ENCODE peak calls at places on chromosomes 3 and 15, in four cellular contexts. V, T, H and Y are unnamed samples.

GRCh38 chr3:177751770-177752169 is 554.5 kb upstream of the TBL1XR1 start:
- DNase-seq in V (no peak), T (no peak), H (no peak), Y (no peak)

GRCh38 chr15:42141795-42142667 is 14.4 kb downstream of the PLA2G4F start:
- DNase-seq in V (no peak), T (no peak), H (no peak), Y (no peak)

GRCh38 chr3:147377412-147378185 is 28.7 kb downstream of the ZIC4 start:
- DNase-seq in V (no peak), T (no peak), H (no peak), Y (no peak)

GRCh38 chr15:82543155-82543554 is 2.9 kb upstream of the RPS17 start:
- DNase-seq in V (no peak), T (peak), H (no peak), Y (no peak)

GRCh38 chr3:59131016-59131771 is 81.4 kb upstream of the CFAP20DC start:
- DNase-seq in V (no peak), T (no peak), H (no peak), Y (no peak)

GRCh38 chr3:123096701-123097100 is 29.9 kb downstream of the PDIA5 start:
- DNase-seq in V (no peak), T (peak), H (no peak), Y (no peak)

GRCh38 chr3:62159693-62160092 is 213.7 kb downstream of the FEZF2 start:
- DNase-seq in V (no peak), T (peak), H (no peak), Y (no peak)

GRCh38 chr3:17928502-17929145 is 186.2 kb upstream of the TBC1D5 start:
- DNase-seq in V (no peak), T (no peak), H (no peak), Y (no peak)

GRCh38 chr3:16789344-16790100 is 95.2 kb upstream of the PLCL2 start:
- DNase-seq in V (no peak), T (no peak), H (no peak), Y (no peak)

GRCh38 chr15:94164202-94164807 is 67.1 kb upstream of the MCTP2 start:
- DNase-seq in V (peak), T (peak), H (peak), Y (peak)

GRCh38 chr15:83914906-83915305 is 261.0 kb downstream of the ADAMTSL3 start:
- DNase-seq in V (no peak), T (no peak), H (no peak), Y (no peak)

GRCh38 chr3:28240440-28240839 is 979 bp upstream of the CMC1 start:
- DNase-seq in V (peak), T (no peak), H (no peak), Y (no peak)

GRCh38 chr15:90074023-90074422 is 28.2 kb downstream of the IDH2 start:
- DNase-seq in V (no peak), T (no peak), H (no peak), Y (no peak)

GRCh38 chr3:116288480-116288879 is 156.8 kb downstream of the LSAMP start:
- DNase-seq in V (no peak), T (peak), H (no peak), Y (no peak)

GRCh38 chr3:136671921-136672320 is 80.3 kb downstream of the STAG1 start:
- DNase-seq in V (no peak), T (peak), H (peak), Y (no peak)

GRCh38 chr3:147422226-147422933 is 13.2 kb downstream of the ZIC1 start:
- DNase-seq in V (no peak), T (no peak), H (no peak), Y (no peak)

GRCh38 chr15:21262851-21263400 is 177.4 kb downstream of the POTEB3 start:
- DNase-seq in V (no peak), T (no peak), H (peak), Y (peak)

GRCh38 chr3:177484206-177484605 is 286.9 kb upstream of the TBL1XR1 start:
- DNase-seq in V (no peak), T (no peak), H (no peak), Y (no peak)

GRCh38 chr3:188298585-188298984 is 144.6 kb downstream of the LPP start:
- DNase-seq in V (no peak), T (no peak), H (no peak), Y (no peak)

GRCh38 chr3:64242435-64242834 is 17.2 kb upstream of the PRICKLE2 start:
- DNase-seq in V (peak), T (no peak), H (no peak), Y (no peak)

GRCh38 chr3:25472153-25472552 is 44.1 kb downstream of the RARB start:
- DNase-seq in V (no peak), T (no peak), H (no peak), Y (peak)

GRCh38 chr3:139119331-139120025 is 74.8 kb upstream of the PRR23C start:
- DNase-seq in V (no peak), T (no peak), H (no peak), Y (no peak)

GRCh38 chr3:13016083-13016725 is 57.0 kb downstream of the IQSEC1 start:
- DNase-seq in V (no peak), T (no peak), H (no peak), Y (no peak)

GRCh38 chr3:8984081-8984480 is 20.8 kb upstream of the RAD18 start:
- DNase-seq in V (no peak), T (no peak), H (no peak), Y (no peak)

GRCh38 chr15:91104111-91104510 is 4.1 kb downstream of the SV2B start:
- DNase-seq in V (no peak), T (no peak), H (no peak), Y (no peak)

GRCh38 chr3:117322866-117323265 is 613.3 kb downstream of the TUSC7 start:
- DNase-seq in V (no peak), T (peak), H (peak), Y (no peak)

GRCh38 chr3:78140274-78140673 is 1100.4 kb downstream of the ROBO2 start:
- DNase-seq in V (no peak), T (peak), H (no peak), Y (no peak)

GRCh38 chr15:52193321-52193720 is 2.1 kb upstream of the GNB5 start:
- DNase-seq in V (no peak), T (no peak), H (no peak), Y (no peak)

DNA sequence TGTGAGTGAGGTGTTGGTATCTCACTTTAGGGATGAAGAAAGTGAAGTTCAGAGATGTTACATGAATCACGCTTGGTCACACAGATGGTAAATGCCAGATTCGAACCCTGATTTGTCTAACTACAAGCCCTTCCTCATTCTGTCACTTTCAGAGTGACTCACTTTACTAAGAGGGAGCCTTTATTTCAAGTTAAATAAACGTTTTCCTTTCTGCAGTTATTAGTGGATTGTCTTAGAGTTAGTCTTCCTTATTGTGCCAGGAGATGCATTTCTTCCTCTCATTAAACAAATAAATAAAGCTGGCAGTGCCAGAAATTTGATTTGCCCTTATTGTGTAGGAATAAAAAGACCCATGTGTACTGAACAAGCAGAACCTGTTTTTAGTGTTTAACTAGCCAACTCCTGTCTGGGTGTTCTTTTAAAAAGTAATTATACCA is 162.5 kb downstream of the AKAP13 start:
- DNase-seq in V (no peak), T (peak), H (no peak), Y (no peak)
- TF ChIP-seq MAZ in V (no peak), T (no peak), H (no peak), Y (no peak)

GRCh38 chr15:47750030-47750739 is 32.9 kb downstream of the SEMA6D start:
- DNase-seq in V (no peak), T (peak), H (no peak), Y (no peak)
- TF ChIP-seq MAZ in V (no peak), T (no peak), H (no peak), Y (no peak)

GRCh38 chr3:195240171-195240701 is 30.7 kb downstream of the XXYLT1 start:
- DNase-seq in V (peak), T (no peak), H (no peak), Y (no peak)
- TF ChIP-seq MAZ in V (no peak), T (no peak), H (no peak), Y (no peak)

DNA sequence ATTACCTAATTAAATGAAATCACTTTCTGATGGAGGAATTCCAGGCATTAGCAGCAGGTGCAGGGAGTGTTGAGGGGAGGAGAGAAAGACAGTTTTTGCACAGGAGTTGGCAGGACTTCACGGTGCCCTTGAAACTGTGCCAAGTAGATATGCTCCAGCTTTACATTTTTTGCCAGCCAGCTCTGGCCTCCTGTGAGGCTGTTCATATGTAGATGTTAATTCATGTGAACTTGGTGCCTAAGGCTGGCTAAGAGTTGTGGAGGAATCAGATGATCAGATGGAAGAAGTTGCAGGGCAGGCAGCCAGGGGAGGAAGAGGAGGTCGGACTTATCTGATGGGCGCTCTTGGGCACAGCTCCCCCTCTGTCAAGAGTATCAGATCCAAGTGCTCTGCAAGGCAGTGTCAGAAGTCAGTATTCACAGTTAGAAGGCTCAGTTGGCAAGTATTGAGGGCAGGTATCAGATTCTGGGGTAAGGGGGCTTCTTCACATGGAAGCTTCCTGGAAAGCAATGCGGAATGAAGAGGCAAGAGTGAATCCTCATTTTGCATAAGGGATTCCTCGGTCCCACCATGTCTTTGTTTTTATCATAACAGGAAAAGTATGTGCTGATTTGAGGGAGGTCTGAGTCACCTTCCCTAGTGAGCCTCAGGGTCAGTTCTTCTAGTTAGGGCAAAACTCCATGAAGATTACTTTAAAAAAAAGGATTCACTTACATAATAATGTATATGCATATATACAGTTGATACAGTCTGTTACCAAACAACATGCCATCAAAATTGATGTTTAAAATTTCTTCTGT is 172.6 kb upstream of the UMPS start:
- DNase-seq in V (no peak), T (peak), H (no peak), Y (no peak)
- TF ChIP-seq MAZ in V (no peak), T (no peak), H (no peak), Y (no peak)

DNA sequence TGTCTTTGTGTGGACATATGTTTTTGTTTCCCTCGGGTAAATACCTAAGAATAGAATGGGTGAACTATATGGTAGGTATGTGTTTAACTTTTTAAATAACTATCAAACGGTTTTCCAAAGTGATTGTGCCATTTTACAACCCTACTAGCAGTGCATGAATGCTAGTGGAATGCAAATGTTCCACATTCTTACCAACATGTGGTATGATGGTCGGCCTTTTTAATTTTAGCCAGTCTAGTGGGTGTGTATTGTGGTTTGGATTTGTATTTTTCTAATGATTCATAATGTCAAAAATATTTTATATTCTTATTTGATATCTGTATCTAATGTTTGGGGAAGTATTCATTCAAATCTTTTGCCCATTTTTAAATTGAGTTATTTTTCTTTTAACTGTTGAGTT is 68.2 kb upstream of the SMAD3 start:
- DNase-seq in V (no peak), T (peak), H (no peak), Y (no peak)
- TF ChIP-seq MAZ in V (no peak), T (no peak), H (no peak), Y (no peak)

GRCh38 chr3:14451844-14452533 is 49.6 kb downstream of the SLC6A6 start:
- DNase-seq in V (peak), T (peak), H (peak), Y (no peak)

GRCh38 chr3:14450506-14450905 is 48.1 kb downstream of the SLC6A6 start:
- DNase-seq in V (no peak), T (no peak), H (no peak), Y (no peak)

GRCh38 chr3:14452676-14453367 is 50.4 kb downstream of the SLC6A6 start:
- DNase-seq in V (no peak), T (peak), H (peak), Y (no peak)

GRCh38 chr3:14448756-14449728 is 46.6 kb downstream of the SLC6A6 start:
- DNase-seq in V (no peak), T (no peak), H (no peak), Y (no peak)

DNA sequence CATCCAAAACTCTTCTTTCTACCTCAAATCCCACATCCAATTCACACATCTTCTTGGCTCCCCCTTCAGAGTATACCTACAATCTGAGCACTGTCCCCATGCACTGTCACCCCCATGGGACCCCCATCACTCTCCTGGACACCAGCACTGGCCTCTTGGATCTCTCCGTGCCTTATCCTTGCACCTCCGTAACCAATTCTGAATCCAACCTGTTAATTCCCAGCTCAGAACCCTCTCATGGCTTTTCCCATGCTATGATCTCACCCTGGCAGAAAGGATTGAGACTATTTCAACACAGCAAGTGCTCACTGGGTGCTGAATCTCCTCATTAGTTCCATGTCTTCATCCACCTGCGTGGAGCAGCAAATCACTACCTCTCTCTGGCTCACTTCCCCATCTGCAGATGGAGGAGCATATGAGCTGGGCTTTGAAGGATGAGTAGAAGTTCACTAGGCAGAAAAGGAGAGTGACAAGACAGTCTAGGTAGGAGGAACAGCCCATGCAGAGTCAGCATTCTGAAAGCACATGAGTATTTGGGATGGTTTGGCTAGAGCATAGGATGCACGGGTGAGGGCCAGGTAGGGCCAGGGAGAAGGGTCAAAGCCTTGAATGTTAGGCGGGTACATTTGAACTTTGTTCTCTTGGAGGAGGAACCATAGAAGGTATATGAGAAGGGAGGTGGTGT is 48.7 kb downstream of the SLC6A6 start:
- DNase-seq in V (no peak), T (no peak), H (no peak), Y (no peak)
- TF ChIP-seq MAZ in V (no peak), T (no peak), H (no peak), Y (no peak)

GRCh38 chr15:78370013-78370412 is 29.9 kb downstream of the CRABP1 start:
- DNase-seq in V (no peak), T (no peak), H (no peak), Y (no peak)
- TF ChIP-seq MAZ in V (no peak), T (no peak), H (no peak), Y (no peak)

GRCh38 chr15:68653795-68654194 is 75.0 kb downstream of the CORO2B start:
- DNase-seq in V (no peak), T (no peak), H (no peak), Y (no peak)
- TF ChIP-seq MAZ in V (no peak), T (no peak), H (no peak), Y (no peak)

GRCh38 chr3:106256249-106256957 is 387.6 kb upstream of the CBLB start:
- DNase-seq in V (no peak), T (no peak), H (no peak), Y (peak)
- TF ChIP-seq MAZ in V (no peak), T (no peak), H (no peak), Y (no peak)

DNA sequence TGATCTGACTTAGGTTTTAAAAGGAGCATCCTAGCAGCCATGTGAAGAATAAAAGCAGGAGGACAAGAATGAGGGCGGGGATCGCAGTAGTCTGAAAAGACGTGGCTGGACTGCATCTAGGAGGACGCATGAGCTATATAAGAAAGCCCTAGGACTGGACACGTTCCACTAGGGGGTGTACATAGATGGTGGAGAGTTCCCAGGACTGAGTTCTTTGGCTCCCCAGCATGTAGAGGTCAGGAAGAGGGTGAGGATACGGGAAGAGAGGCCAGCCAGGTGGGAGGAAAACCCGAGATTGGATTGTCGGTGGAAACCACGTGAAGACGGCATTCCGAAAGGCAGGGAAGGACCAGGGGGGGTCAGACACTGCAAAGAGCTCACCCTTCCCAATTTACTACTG is 64.2 kb upstream of the CFAP161 start:
- DNase-seq in V (no peak), T (no peak), H (no peak), Y (peak)
- TF ChIP-seq MAZ in V (no peak), T (no peak), H (no peak), Y (no peak)